ENCODE peak calls at places on chromosomes 6 and 20, in five cellular contexts. V is HepG2, U is NT2/D1, N is GM12878, A is H1. P is an unnamed sample.

GRCh38 chr6:15947436-15947835 is 181.4 kb upstream of the MYLIP start:
- DNase-seq in V (no peak), U (no peak), N (no peak), A (no peak), P (no peak)

GRCh38 chr6:118890997-118891790 is 2.8 kb upstream of the ASF1A start:
- DNase-seq in V (no peak), U (no peak), N (no peak), A (no peak), P (no peak)

GRCh38 chr6:11202513-11203305 is 29.8 kb downstream of the NEDD9 start:
- DNase-seq in V (peak), U (peak), N (no peak), A (no peak), P (peak)

GRCh38 chr6:90458353-90459224 is 128.3 kb downstream of the MAP3K7 start:
- DNase-seq in V (no peak), U (no peak), N (no peak), A (no peak), P (no peak)

GRCh38 chr20:37580069-37580468 is 52.4 kb upstream of the BLCAP start:
- DNase-seq in V (no peak), U (no peak), N (no peak), A (no peak), P (no peak)

GRCh38 chr6:38509713-38510112 is 130.0 kb downstream of the BTBD9 start:
- DNase-seq in V (peak), U (no peak), N (no peak), A (no peak), P (no peak)

GRCh38 chr6:166738361-166738760 is 111.3 kb upstream of the RPS6KA2 start:
- DNase-seq in V (no peak), U (no peak), N (no peak), A (peak), P (no peak)

GRCh38 chr6:132130530-132131298 is 179.5 kb upstream of the CCN2 start:
- DNase-seq in V (no peak), U (no peak), N (no peak), A (no peak), P (no peak)

GRCh38 chr20:15171016-15171415 is 833.6 kb upstream of the FLRT3 start:
- DNase-seq in V (no peak), U (no peak), N (no peak), A (no peak), P (no peak)

GRCh38 chr6:5665173-5665572 is 341.6 kb downstream of the NRN1 start:
- DNase-seq in V (no peak), U (no peak), N (no peak), A (no peak), P (no peak)

GRCh38 chr6:16432075-16433032 is 194.0 kb downstream of the GMPR start:
- DNase-seq in V (no peak), U (no peak), N (peak), A (no peak), P (no peak)

GRCh38 chr6:158560787-158561246 is 926 bp downstream of the TMEM181 start:
- DNase-seq in V (no peak), U (no peak), N (no peak), A (no peak), P (no peak)

GRCh38 chr6:156699017-156699421 is 78.2 kb upstream of the ARID1B start:
- DNase-seq in V (no peak), U (no peak), N (peak), A (no peak), P (no peak)

GRCh38 chr20:47929368-47930115 is 144.3 kb upstream of the SULF2 start:
- DNase-seq in V (no peak), U (no peak), N (no peak), A (no peak), P (no peak)

GRCh38 chr6:129699661-129700060 is 10.3 kb downstream of the ARHGAP18 start:
- DNase-seq in V (no peak), U (no peak), N (no peak), A (no peak), P (no peak)

GRCh38 chr20:52655365-52655764 is 316.8 kb upstream of the TSHZ2 start:
- DNase-seq in V (no peak), U (no peak), N (no peak), A (no peak), P (no peak)

GRCh38 chr20:19993937-19994667 is 23.1 kb upstream of the NAA20 start:
- DNase-seq in V (no peak), U (no peak), N (no peak), A (no peak), P (no peak)

GRCh38 chr6:36755435-36756348 is 58.1 kb downstream of the RAB44 start:
- DNase-seq in V (peak), U (no peak), N (peak), A (no peak), P (no peak)

GRCh38 chr6:16749516-16750485 is 11.5 kb downstream of the ATXN1 start:
- DNase-seq in V (no peak), U (no peak), N (no peak), A (no peak), P (no peak)

GRCh38 chr6:155645328-155645727 is 189.7 kb upstream of the NOX3 start:
- DNase-seq in V (no peak), U (no peak), N (no peak), A (no peak), P (no peak)

GRCh38 chr6:148898360-148899005 is 151.7 kb downstream of the UST start:
- DNase-seq in V (no peak), U (no peak), N (no peak), A (no peak), P (no peak)

GRCh38 chr20:2692886-2693285 is 306 bp downstream of the EBF4 start:
- DNase-seq in V (no peak), U (no peak), N (no peak), A (no peak), P (peak)

GRCh38 chr6:134814076-134814709 is 135.7 kb downstream of the ALDH8A1 start:
- DNase-seq in V (no peak), U (no peak), N (no peak), A (no peak), P (no peak)

GRCh38 chr6:11779308-11780096 is 899 bp upstream of the ADTRP start:
- DNase-seq in V (no peak), U (no peak), N (no peak), A (no peak), P (no peak)

GRCh38 chr6:1103027-1103426 is 208.9 kb upstream of the FOXQ1 start:
- DNase-seq in V (no peak), U (no peak), N (no peak), A (no peak), P (no peak)

GRCh38 chr6:73803562-73804221 is 107.7 kb downstream of the CD109 start:
- DNase-seq in V (peak), U (peak), N (no peak), A (peak), P (peak)

GRCh38 chr6:24935323-24935722 is 437 bp downstream of the RIPOR2 start:
- DNase-seq in V (no peak), U (no peak), N (no peak), A (no peak), P (no peak)

GRCh38 chr6:4714961-4715501 is 61.2 kb upstream of the CDYL start:
- DNase-seq in V (no peak), U (no peak), N (no peak), A (peak), P (no peak)

GRCh38 chr6:128882991-128883571 is at the start of gene LAMA2:
- DNase-seq in V (peak), U (no peak), N (no peak), A (peak), P (peak)

GRCh38 chr6:13079096-13079758 is 249.1 kb downstream of the TBC1D7 start:
- DNase-seq in V (no peak), U (no peak), N (no peak), A (no peak), P (no peak)

GRCh38 chr20:11891081-11891826 is 26.4 kb upstream of the BTBD3 start:
- DNase-seq in V (peak), U (no peak), N (no peak), A (peak), P (no peak)

GRCh38 chr20:1437222-1437904 is 29.3 kb downstream of the NSFL1C start:
- DNase-seq in V (peak), U (peak), N (peak), A (peak), P (peak)

GRCh38 chr20:64079273-64080012 is at the start of gene RGS19:
- DNase-seq in V (peak), U (peak), N (no peak), A (peak), P (peak)

GRCh38 chr20:44129996-44130718 is 56.8 kb downstream of the JPH2 start:
- DNase-seq in V (no peak), U (no peak), N (no peak), A (no peak), P (no peak)

DNA sequence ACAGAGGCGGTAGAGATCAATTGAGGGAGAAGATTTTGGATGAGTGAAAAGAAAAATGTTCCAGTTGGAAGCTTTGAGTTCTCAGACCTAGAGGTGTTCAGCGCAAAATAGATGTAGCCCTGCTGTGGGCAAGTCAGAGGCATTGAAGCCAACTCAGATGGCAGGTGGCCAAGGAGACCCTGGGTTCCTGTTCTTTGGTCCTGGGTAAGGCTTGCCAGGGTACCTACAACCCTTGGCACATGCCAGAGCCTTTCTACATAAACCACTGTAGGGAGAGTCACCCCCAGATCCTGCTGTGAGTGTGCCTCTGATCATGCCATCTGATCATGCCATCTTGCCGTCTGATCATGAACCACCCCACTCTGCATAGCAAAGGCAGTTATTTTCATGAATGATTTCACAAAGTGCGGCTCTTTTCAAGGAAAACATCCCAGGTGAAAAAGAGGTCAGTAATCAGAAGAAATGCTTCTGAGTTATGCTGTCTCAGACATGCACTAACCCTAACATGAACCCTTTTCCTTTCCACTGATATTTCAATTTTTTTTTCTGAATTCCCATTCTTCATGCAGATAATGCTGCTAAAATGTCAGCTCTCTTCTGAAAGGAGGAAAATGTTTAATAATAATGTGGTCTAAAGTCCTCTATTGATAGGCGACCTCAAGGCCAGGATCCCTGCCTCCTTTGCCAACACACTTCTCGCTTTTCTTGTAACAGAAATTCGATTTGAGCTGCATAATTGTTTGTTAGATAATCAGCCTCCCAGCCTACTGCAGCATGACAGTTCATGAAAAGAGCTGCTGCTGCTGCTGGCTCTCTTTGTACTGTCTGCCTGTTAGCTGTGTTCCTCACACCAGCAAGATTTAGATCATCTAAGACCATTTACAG is 153.7 kb downstream of the MTHFD1L start:
- DNase-seq in V (no peak), U (no peak), N (no peak), A (no peak), P (no peak)
- TF ChIP-seq SUZ12 in V (no peak), U (no peak), N (no peak), A (no peak), P (no peak)

GRCh38 chr6:110401585-110402176 is 13.7 kb downstream of the DDO start:
- DNase-seq in V (no peak), U (no peak), N (no peak), A (no peak), P (no peak)

GRCh38 chr6:110399219-110400071 is 15.9 kb downstream of the DDO start:
- DNase-seq in V (no peak), U (no peak), N (no peak), A (no peak), P (no peak)

GRCh38 chr6:110395221-110395620 is 20.2 kb downstream of the DDO start:
- DNase-seq in V (no peak), U (no peak), N (no peak), A (no peak), P (no peak)

GRCh38 chr6:110400208-110400607 is 15.2 kb downstream of the DDO start:
- DNase-seq in V (no peak), U (no peak), N (no peak), A (no peak), P (no peak)

DNA sequence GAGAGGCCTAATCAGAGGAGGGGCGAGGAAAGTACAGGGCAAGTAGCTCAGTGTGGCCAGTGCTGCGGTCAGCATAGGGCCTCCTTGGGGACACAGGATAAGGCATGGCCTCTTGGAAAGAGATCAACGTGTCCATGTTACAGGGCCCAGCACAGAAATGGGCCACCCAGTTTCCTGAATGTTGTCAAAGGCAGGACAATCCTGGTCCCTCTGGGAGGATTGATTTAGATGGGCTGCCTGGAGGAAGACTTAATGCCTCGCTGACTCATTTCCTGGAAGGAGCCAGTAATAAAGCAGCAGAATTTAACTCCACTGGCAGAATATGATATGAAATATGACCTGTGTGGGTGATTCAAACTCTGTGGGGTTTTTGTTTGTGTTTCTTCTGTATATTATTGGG is 16.6 kb downstream of the DDO start:
- DNase-seq in V (no peak), U (no peak), N (no peak), A (no peak), P (no peak)
- TF ChIP-seq SUZ12 in V (no peak), U (no peak), N (no peak), A (no peak), P (no peak)

GRCh38 chr20:24328901-24329300 is 140.5 kb upstream of the SYNDIG1 start:
- DNase-seq in V (no peak), U (no peak), N (no peak), A (no peak), P (no peak)
- TF ChIP-seq SUZ12 in V (no peak), U (no peak), N (no peak), A (no peak), P (no peak)

DNA sequence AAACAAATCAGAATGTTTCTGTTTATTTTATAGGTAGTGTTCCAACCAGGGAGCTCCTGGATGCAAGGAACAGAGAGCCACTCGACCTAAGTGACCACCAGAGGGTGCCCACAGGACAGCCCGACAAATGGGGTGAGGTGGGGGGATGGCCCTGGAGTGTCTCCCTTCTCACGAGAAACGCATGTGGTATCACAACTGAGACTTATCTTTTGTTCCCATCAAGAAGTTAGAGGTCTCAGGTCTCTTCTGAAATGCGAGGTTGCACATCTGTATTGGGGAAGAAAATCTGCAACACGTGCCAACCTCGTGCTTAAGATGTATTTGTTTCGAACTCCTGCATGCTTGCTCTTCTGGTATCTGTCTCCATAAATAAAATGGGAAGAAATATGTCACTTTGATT is 104.0 kb downstream of the ISM1 start:
- DNase-seq in V (peak), U (peak), N (no peak), A (peak), P (peak)
- TF ChIP-seq SUZ12 in V (no peak), U (no peak), N (no peak), A (no peak), P (no peak)

DNA sequence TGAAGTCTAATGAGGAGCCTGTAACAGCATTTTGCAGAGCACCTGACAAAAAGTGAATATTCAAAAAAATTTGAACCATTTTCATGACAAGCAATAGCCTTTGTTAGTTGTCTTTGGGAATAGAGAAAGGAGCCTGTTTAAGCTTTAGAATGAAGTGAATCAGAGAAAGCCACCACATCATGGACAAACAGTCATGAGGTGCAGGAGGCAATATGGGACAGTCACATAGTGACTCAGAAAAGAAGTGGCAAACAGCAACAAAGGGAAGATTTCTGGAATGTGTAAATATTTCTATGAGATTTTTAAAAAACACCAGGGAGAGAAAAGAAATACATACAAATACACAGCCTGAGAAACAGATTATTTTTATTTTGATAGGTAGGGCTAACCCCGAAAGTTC is 6.6 kb downstream of the KLHL31 start:
- DNase-seq in V (no peak), U (no peak), N (no peak), A (no peak), P (no peak)
- TF ChIP-seq SUZ12 in V (no peak), U (no peak), N (no peak), A (no peak), P (no peak)

DNA sequence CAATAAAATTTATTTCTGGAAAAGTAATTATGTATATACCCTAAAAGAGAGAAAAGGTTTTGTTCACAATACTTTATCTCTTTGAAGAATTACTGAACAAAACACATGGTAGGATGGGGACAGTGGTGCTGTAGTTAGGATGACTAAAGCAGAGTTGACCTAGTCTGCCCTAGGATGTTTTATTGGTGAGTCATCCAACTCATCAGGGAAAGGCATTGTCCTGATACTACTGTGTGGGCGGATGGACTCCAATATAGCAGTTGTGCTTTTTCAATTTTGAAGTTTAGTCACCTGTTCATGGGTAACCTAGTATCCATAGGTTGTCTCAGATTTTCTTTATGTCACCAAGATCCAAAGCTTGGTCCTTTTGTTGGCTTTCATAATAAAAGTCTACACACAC is 53.3 kb upstream of the EYS start:
- DNase-seq in V (peak), U (no peak), N (no peak), A (no peak), P (no peak)
- TF ChIP-seq SUZ12 in V (no peak), U (no peak), N (no peak), A (no peak), P (no peak)

DNA sequence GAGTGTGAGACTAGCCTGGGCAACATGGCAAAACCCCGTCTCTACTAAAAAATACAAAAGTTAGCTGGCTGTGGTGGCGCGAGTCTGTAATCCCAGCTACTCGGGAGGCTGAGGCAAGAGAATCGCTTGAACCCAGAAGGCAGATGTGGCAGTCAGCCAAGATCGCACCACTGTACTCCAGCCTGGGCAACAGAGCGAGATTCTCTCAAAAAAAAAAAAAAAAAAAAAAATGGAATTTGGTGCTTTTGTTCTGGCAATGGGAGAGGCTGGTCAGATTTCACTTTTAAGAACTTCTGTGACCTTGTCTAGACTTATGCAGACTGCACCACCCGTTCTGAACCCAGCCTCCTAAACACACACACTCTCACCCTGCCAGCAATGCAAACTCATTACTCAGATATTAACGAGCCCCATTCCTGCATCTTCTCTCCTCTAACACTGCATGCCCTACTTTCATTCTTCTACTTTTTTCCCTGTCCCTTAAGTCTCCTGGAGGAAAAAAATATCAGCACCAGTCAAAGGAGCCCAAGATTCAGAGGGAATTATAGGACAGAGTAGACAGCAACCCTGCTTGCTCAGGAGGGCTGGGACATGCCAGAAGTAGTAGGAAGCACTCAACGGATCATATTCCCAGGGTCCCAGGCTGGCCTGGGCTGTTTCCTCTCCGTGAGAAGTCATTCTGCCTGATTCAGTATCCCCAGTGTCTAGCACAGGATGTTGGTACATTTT is 4.4 kb downstream of the MOCS1 start:
- DNase-seq in V (peak), U (no peak), N (no peak), A (no peak), P (no peak)
- TF ChIP-seq SUZ12 in V (no peak), U (no peak), N (no peak), A (no peak), P (no peak)

GRCh38 chr20:46552460-46553420 is 2.3 kb upstream of the OCSTAMP start:
- DNase-seq in V (no peak), U (no peak), N (peak), A (no peak), P (no peak)
- TF ChIP-seq SUZ12 in V (no peak), U (no peak), N (no peak), A (no peak), P (no peak)